ENCODE peak calls at places on chromosomes 16 and 17, in six cellular contexts. L, C, D, M, P and Q are unnamed samples.

GRCh38 chr17:75557075-75557851 is 30.3 kb upstream of the MYO15B start:
- DNase-seq in L (peak; percentile 90), D (no peak), M (peak; percentile 81), C (no peak), P (no peak), Q (peak; percentile 58)

GRCh38 chr17:31048780-31049179 is 46.0 kb upstream of the NF1 start:
- DNase-seq in P (no peak), C (no peak), L (no peak), M (no peak), D (no peak), Q (no peak)

GRCh38 chr16:74709477-74709877 is 8.8 kb upstream of the MLKL start:
- DNase-seq in D (peak; percentile 68), L (peak; percentile 96), P (peak; percentile 77), C (peak; percentile 85), M (peak; percentile 93), Q (peak; percentile 80)

GRCh38 chr17:76204277-76204676 is 36.0 kb downstream of the RNF157 start:
- DNase-seq in C (no peak), D (no peak), M (no peak), L (no peak), P (no peak), Q (peak; percentile 40)

GRCh38 chr17:57713140-57713539 is 32.0 kb downstream of the CCDC182 start:
- DNase-seq in C (no peak), M (peak; percentile 18), L (no peak), D (no peak), P (no peak), Q (no peak)

GRCh38 chr17:40542562-40543411 is 22.5 kb downstream of the CCR7 start:
- DNase-seq in C (peak; percentile 98), D (peak; percentile 83), L (peak; percentile 43), M (peak; percentile 54), P (peak; percentile 90), Q (peak; percentile 99)

GRCh38 chr17:18323007-18323406 is 7.9 kb downstream of the SMCR8 start:
- DNase-seq in C (peak; percentile 25), D (no peak), L (no peak), P (no peak), M (peak; percentile 52), Q (no peak)

GRCh38 chr17:41052594-41052993 is 2.4 kb downstream of the KRTAP2-2 start:
- DNase-seq in C (no peak), D (no peak), M (no peak), P (no peak), L (no peak), Q (no peak)

GRCh38 chr17:77054926-77055325 is 85.8 kb upstream of the SEC14L1 start:
- DNase-seq in L (no peak), D (no peak), P (no peak), C (no peak), M (peak; percentile 77), Q (no peak)

GRCh38 chr16:81313731-81314602 is 795 bp upstream of the GAN start:
- DNase-seq in D (no peak), L (no peak), P (no peak), C (no peak), M (peak; percentile 85), Q (no peak)

GRCh38 chr17:71762526-71762925 is 358.3 kb upstream of the SOX9 start:
- DNase-seq in D (no peak), L (no peak), P (no peak), C (no peak), M (no peak), Q (no peak)

GRCh38 chr17:55825213-55825612 is 74.4 kb downstream of the PCTP start:
- DNase-seq in C (no peak), M (no peak), L (no peak), P (no peak), D (no peak), Q (no peak)

GRCh38 chr16:1923299-1924034 is 5.3 kb upstream of the HS3ST6 start:
- DNase-seq in P (no peak), M (peak; percentile 93), D (no peak), C (no peak), L (no peak), Q (peak; percentile 60)

GRCh38 chr16:52546291-52546941 is 527 bp downstream of the TOX3 start:
- DNase-seq in P (no peak), C (no peak), L (peak; percentile 69), M (peak; percentile 73), D (no peak), Q (no peak)

GRCh38 chr17:62566996-62567578 is 60.4 kb upstream of the MRC2 start:
- DNase-seq in M (no peak), D (no peak), P (no peak), L (no peak), C (no peak), Q (no peak)

GRCh38 chr16:12132290-12132689 is 155.8 kb downstream of the SNX29 start:
- DNase-seq in C (no peak), L (no peak), D (no peak), M (no peak), P (no peak), Q (no peak)

GRCh38 chr16:89412811-89413210 is 77.5 kb downstream of the ANKRD11 start:
- DNase-seq in M (no peak), C (no peak), L (no peak), P (peak; percentile 67), D (peak; percentile 53), Q (no peak)

GRCh38 chr17:17098426-17099035 is 56.3 kb downstream of the MPRIP start:
- DNase-seq in D (peak; percentile 71), M (no peak), P (peak; percentile 79), L (no peak), C (peak; percentile 76), Q (peak; percentile 43)

GRCh38 chr17:64245218-64246145 is 17.6 kb downstream of the TEX2 start:
- DNase-seq in P (no peak), D (no peak), C (no peak), L (no peak), M (peak; percentile 18), Q (no peak)

GRCh38 chr17:13477180-13477611 is 124.5 kb downstream of the HS3ST3A1 start:
- DNase-seq in M (no peak), P (no peak), C (no peak), L (no peak), D (no peak), Q (no peak)

GRCh38 chr17:14926526-14927122 is 338.5 kb downstream of the PMP22 start:
- DNase-seq in P (peak; percentile 41), L (no peak), C (no peak), D (no peak), M (peak; percentile 83), Q (peak; percentile 85)

GRCh38 chr17:57455063-57455914 is 199.0 kb downstream of the MSI2 start:
- DNase-seq in M (no peak), P (peak; percentile 37), D (no peak), L (no peak), C (no peak), Q (peak; percentile 65)

GRCh38 chr17:51351890-51352289 is 91.5 kb downstream of the UTP18 start:
- DNase-seq in L (no peak), C (no peak), P (no peak), D (peak; percentile 18), M (no peak), Q (peak; percentile 74)

GRCh38 chr16:53372942-53373871 is 61.1 kb upstream of the RBL2 start:
- DNase-seq in M (no peak), L (peak; percentile 91), P (no peak), D (no peak), C (no peak), Q (peak; percentile 37)

GRCh38 chr16:55899857-55900256 is 24.7 kb upstream of the CES5A start:
- DNase-seq in D (no peak), M (no peak), L (no peak), P (no peak), C (no peak), Q (no peak)

GRCh38 chr16:71645450-71645849 is 19.5 kb downstream of the MARVELD3 start:
- DNase-seq in D (no peak), P (no peak), M (peak; percentile 73), C (no peak), L (no peak), Q (peak; percentile 68)

GRCh38 chr17:17959520-17960361 is 12.5 kb downstream of the TOM1L2 start:
- DNase-seq in L (peak; percentile 19), P (no peak), M (no peak), D (no peak), C (no peak), Q (peak; percentile 25)

GRCh38 chr17:82648761-82649474 is 674 bp upstream of the WDR45B start:
- DNase-seq in M (no peak), L (peak; percentile 73), P (peak; percentile 71), C (peak; percentile 87), D (peak; percentile 55), Q (no peak)

DNA sequence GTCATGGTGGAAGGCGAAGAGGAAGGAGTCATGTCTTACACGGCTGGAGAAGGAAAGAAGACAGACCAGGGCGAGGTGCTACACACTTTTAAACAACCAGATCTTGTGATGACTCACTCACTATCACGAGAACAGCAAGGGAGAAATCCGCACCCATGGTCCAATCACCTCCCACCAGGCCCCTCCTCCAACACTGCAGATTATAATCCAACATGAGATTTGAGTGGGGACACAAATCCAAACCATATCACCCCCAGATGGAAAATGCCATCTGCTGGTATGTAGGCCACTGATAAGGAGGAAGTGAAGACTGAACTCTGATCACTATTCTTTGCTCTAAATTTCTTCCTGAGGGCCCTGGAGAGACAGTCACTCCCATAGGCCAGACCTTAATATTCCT is 7.5 kb upstream of the ITGAX start:
- DNase-seq in D (no peak), C (peak; percentile 9), P (no peak), M (no peak), L (no peak), Q (no peak)
- TF ChIP-seq CTCF in D (no peak), C (no peak), P (no peak), M (no peak), L (no peak), Q (no peak)

GRCh38 chr16:22306788-22307187 is 9.6 kb downstream of the POLR3E start:
- DNase-seq in D (no peak), C (no peak), P (no peak), L (no peak), M (no peak), Q (no peak)
- H3K36me3 ChIP-seq in D (peaks cover 81% of the 10 kb centered on the region), C (peaks cover 32% of the 10 kb centered on the region), P (peaks cover 93% of the 10 kb centered on the region), L (peaks cover 3% of the 10 kb centered on the region), M (peaks cover 61% of the 10 kb centered on the region), Q (peaks cover 12% of the 10 kb centered on the region)

GRCh38 chr16:35431829-35432663 is 1972.6 kb downstream of the TP53TG3F start:
- DNase-seq in M (peak; percentile 68), C (no peak), D (no peak), L (peak; percentile 62), P (no peak), Q (no peak)
- TF ChIP-seq CTCF in M (peak; percentile 69), C (no peak), D (peak; percentile 65), L (peak; percentile 45), P (peak; percentile 25), Q (no peak)

GRCh38 chr16:88339926-88340754 is 42.6 kb upstream of the ZNF469 start:
- DNase-seq in M (no peak), L (no peak), P (no peak), C (no peak), D (no peak), Q (no peak)

GRCh38 chr16:88337021-88337420 is 45.7 kb upstream of the ZNF469 start:
- DNase-seq in D (no peak), M (no peak), C (no peak), P (no peak), L (no peak), Q (no peak)

GRCh38 chr16:88337538-88337937 is 45.2 kb upstream of the ZNF469 start:
- DNase-seq in D (no peak), C (no peak), P (no peak), M (no peak), L (no peak), Q (no peak)

GRCh38 chr16:88338896-88339295 is 43.9 kb upstream of the ZNF469 start:
- DNase-seq in P (no peak), C (no peak), M (no peak), L (no peak), D (no peak), Q (no peak)

GRCh38 chr16:88338111-88338510 is 44.6 kb upstream of the ZNF469 start:
- DNase-seq in P (no peak), M (no peak), L (no peak), D (no peak), C (no peak), Q (no peak)
- H3K36me3 ChIP-seq in P (no peaks in the 10 kb centered on the region), M (no peaks in the 10 kb centered on the region), L (no peaks in the 10 kb centered on the region), D (no peaks in the 10 kb centered on the region), C (no peaks in the 10 kb centered on the region), Q (no peaks in the 10 kb centered on the region)

GRCh38 chr17:80414508-80414802 is 512 bp upstream of the ENDOV start:
- DNase-seq in M (no peak), P (no peak), L (no peak), C (no peak), D (no peak), Q (no peak)
- TF ChIP-seq CTCF in M (no peak), P (no peak), L (no peak), C (no peak), D (no peak), Q (no peak)